ENCODE peak calls at places on chromosomes 2 and 18, in seven cellular contexts. W, Q, A, L, J, K and I are unnamed samples.

GRCh38 chr2:200456567-200456966 is 53.3 kb downstream of the KCTD18 start:
- DNase-seq in L (no peak), J (no peak), Q (no peak), A (no peak), W (no peak), K (no peak), I (no peak)

GRCh38 chr2:118856978-118857676 is 9.7 kb upstream of the EN1 start:
- DNase-seq in W (no peak), A (no peak), Q (no peak), J (no peak), L (no peak), K (no peak), I (no peak)

GRCh38 chr2:73998933-73999332 is 14.2 kb downstream of the TET3 start:
- DNase-seq in K (no peak), W (no peak), L (no peak), A (no peak), Q (no peak), J (no peak), I (no peak)

GRCh38 chr2:23541453-23542334 is 156.7 kb downstream of the KLHL29 start:
- DNase-seq in L (peak), K (no peak), Q (no peak), J (peak), W (no peak), A (no peak), I (no peak)

GRCh38 chr2:216775043-216775453 is 79.7 kb upstream of the IGFBP5 start:
- DNase-seq in A (peak), W (peak), L (peak), Q (peak), J (no peak), K (peak), I (no peak)

GRCh38 chr2:43267393-43267792 is 41.0 kb upstream of the ZFP36L2 start:
- DNase-seq in W (no peak), Q (no peak), K (no peak), A (no peak), L (no peak), J (no peak), I (no peak)

GRCh38 chr18:26003391-26003790 is 87.0 kb downstream of the SS18 start:
- DNase-seq in L (peak), W (no peak), Q (no peak), K (peak), J (no peak), A (no peak), I (no peak)

GRCh38 chr2:149383340-149383739 is 53.0 kb downstream of the LYPD6 start:
- DNase-seq in Q (no peak), J (no peak), W (no peak), L (no peak), A (peak), K (no peak), I (no peak)

GRCh38 chr18:59200787-59201186 is 19.2 kb upstream of the GRP start:
- DNase-seq in L (peak), Q (no peak), K (peak), J (no peak), A (peak), W (no peak), I (no peak)

GRCh38 chr2:86368181-86368824 is 30.9 kb upstream of the REEP1 start:
- DNase-seq in W (peak), K (peak), Q (peak), J (peak), A (peak), L (peak), I (peak)

GRCh38 chr2:12721571-12722444 is 5.1 kb downstream of the TRIB2 start:
- DNase-seq in W (no peak), L (no peak), K (no peak), Q (no peak), J (no peak), A (peak), I (no peak)

GRCh38 chr2:65554765-65555561 is 122.6 kb upstream of the SPRED2 start:
- DNase-seq in A (peak), W (no peak), L (no peak), K (no peak), Q (peak), J (peak), I (no peak)

GRCh38 chr2:104853926-104854506 is at the start of gene POU3F3:
- DNase-seq in K (no peak), A (no peak), Q (no peak), J (peak), L (peak), W (peak), I (no peak)

GRCh38 chr2:235149240-235149641 is 197.4 kb downstream of the SH3BP4 start:
- DNase-seq in J (no peak), A (no peak), L (no peak), K (no peak), W (no peak), Q (no peak), I (no peak)

GRCh38 chr18:12904012-12904516 is 20.0 kb upstream of the PTPN2 start:
- DNase-seq in J (no peak), W (no peak), L (peak), Q (no peak), K (no peak), A (no peak), I (no peak)

GRCh38 chr2:96537734-96538486 is 1.4 kb downstream of the ARID5A start:
- DNase-seq in L (no peak), J (no peak), Q (no peak), A (no peak), K (no peak), W (no peak), I (peak)

GRCh38 chr2:236928353-236929153 is 157.1 kb upstream of the COPS8 start:
- DNase-seq in W (no peak), Q (no peak), K (no peak), L (no peak), J (no peak), A (no peak), I (no peak)

GRCh38 chr2:70789304-70790078 is 952 bp downstream of the FIGLA start:
- DNase-seq in K (peak), W (peak), A (peak), Q (no peak), J (peak), L (peak), I (peak)

GRCh38 chr2:96142217-96143113 is 2.8 kb downstream of the DUSP2 start:
- DNase-seq in K (no peak), L (no peak), W (peak), J (no peak), A (no peak), Q (no peak), I (peak)

GRCh38 chr18:7116001-7116831 is 1.4 kb downstream of the LAMA1 start:
- DNase-seq in K (no peak), J (no peak), A (peak), Q (no peak), L (peak), W (no peak), I (no peak)

GRCh38 chr2:127094509-127095366 is 12.2 kb downstream of the BIN1 start:
- DNase-seq in K (peak), W (peak), L (no peak), J (no peak), Q (peak), A (no peak), I (no peak)

GRCh38 chr2:239282448-239283287 is 118.2 kb downstream of the HDAC4 start:
- DNase-seq in K (no peak), W (no peak), Q (no peak), A (no peak), J (no peak), L (no peak), I (no peak)

GRCh38 chr2:162333968-162334367 is 10.0 kb upstream of the GCA start:
- DNase-seq in L (peak), A (peak), W (no peak), K (peak), J (no peak), Q (no peak), I (no peak)

GRCh38 chr18:62334110-62334509 is 9.0 kb downstream of the TNFRSF11A start:
- DNase-seq in L (no peak), Q (no peak), A (peak), W (no peak), J (peak), K (peak), I (no peak)

GRCh38 chr2:141899740-141900139 is 231.1 kb downstream of the LRP1B start:
- DNase-seq in Q (no peak), A (no peak), J (peak), K (no peak), W (no peak), L (peak), I (no peak)

GRCh38 chr2:230170532-230170931 is 49.3 kb downstream of the SP110 start:
- DNase-seq in Q (peak), L (peak), J (no peak), A (no peak), W (no peak), K (no peak), I (no peak)

GRCh38 chr2:43379494-43379893 is 153.1 kb upstream of the ZFP36L2 start:
- DNase-seq in Q (no peak), J (no peak), L (no peak), K (no peak), W (no peak), A (no peak), I (no peak)

GRCh38 chr2:126300348-126300747 is 355.6 kb upstream of the GYPC start:
- DNase-seq in Q (no peak), L (no peak), J (no peak), A (no peak), K (no peak), W (no peak), I (no peak)

GRCh38 chr18:6950641-6951040 is 167.0 kb downstream of the LAMA1 start:
- DNase-seq in J (no peak), K (no peak), Q (no peak), W (no peak), L (no peak), A (no peak), I (no peak)

GRCh38 chr2:231223458-231223970 is 25.1 kb downstream of the ARMC9 start:
- DNase-seq in Q (no peak), L (no peak), A (no peak), W (no peak), J (no peak), K (no peak), I (no peak)

GRCh38 chr2:8169443-8169842 is 512.4 kb upstream of the ID2 start:
- DNase-seq in K (peak), L (no peak), A (peak), J (no peak), W (no peak), Q (no peak), I (no peak)

GRCh38 chr2:207239222-207239674 is 73.5 kb upstream of the KLF7 start:
- DNase-seq in K (peak), Q (peak), A (peak), L (no peak), J (no peak), W (no peak), I (no peak)

GRCh38 chr2:26471278-26471677 is 6.6 kb downstream of the OTOF start:
- DNase-seq in A (no peak), J (no peak), K (peak), L (peak), W (no peak), Q (no peak), I (no peak)

GRCh38 chr2:23367760-23368159 is 17.2 kb upstream of the KLHL29 start:
- DNase-seq in J (no peak), A (peak), Q (no peak), K (no peak), W (no peak), L (no peak), I (no peak)

GRCh38 chr2:70144443-70145167 is 46.2 kb downstream of the C2orf42 start:
- DNase-seq in A (no peak), Q (no peak), K (no peak), J (no peak), L (peak), W (no peak), I (no peak)

GRCh38 chr2:17969661-17970060 is 91.2 kb downstream of the KCNS3 start:
- DNase-seq in K (no peak), Q (no peak), J (no peak), A (no peak), W (no peak), L (no peak), I (no peak)

GRCh38 chr2:174048238-174048637 is 83.1 kb upstream of the SP3 start:
- DNase-seq in K (no peak), Q (no peak), L (no peak), J (no peak), A (no peak), W (no peak), I (no peak)